ENCODE peak calls at places on chromosomes 6 and 20, in four cellular contexts. I is effector memory CD4-positive, alpha-beta T cell; M is SHP77 treated with DMSO at 0.1 percent for 48 hours; X is activated CD4-positive, alpha-beta T cell treated with anti-CD3 and anti-CD28 coated beads, Interleukin-2, amount 50 U/mL, for 48 hours. Y is an unnamed sample.

GRCh38 chr6:26065952-26066380 is 21.3 kb upstream of the HFE start:
- DNase-seq in I (no peak), M (no peak), X (peak; percentile 52), Y (peak; percentile 47)

GRCh38 chr6:106966671-106967522 is 7.6 kb downstream of the CD24 start:
- DNase-seq in I (no peak), M (no peak), X (no peak), Y (no peak)

GRCh38 chr6:132414761-132415160 is 13.5 kb upstream of the MOXD1 start:
- DNase-seq in I (no peak), M (no peak), X (no peak), Y (no peak)

GRCh38 chr6:43965628-43966373 is 161.5 kb downstream of the MRPL14 start:
- DNase-seq in I (no peak), M (no peak), X (no peak), Y (no peak)

GRCh38 chr20:4070323-4071176 is 55.2 kb upstream of the RNF24 start:
- DNase-seq in I (no peak), M (no peak), X (no peak), Y (no peak)

GRCh38 chr6:165679326-165679725 is 16.3 kb upstream of the PDE10A start:
- DNase-seq in I (no peak), M (no peak), X (no peak), Y (no peak)

GRCh38 chr20:41981746-41982145 is 363.6 kb upstream of the CHD6 start:
- DNase-seq in I (no peak), M (no peak), X (no peak), Y (no peak)

GRCh38 chr6:72620866-72621242 is 1.0 kb upstream of the KCNQ5 start:
- DNase-seq in I (no peak), M (no peak), X (peak; percentile 40), Y (peak; percentile 25)

GRCh38 chr6:127949251-127949650 is 48.4 kb upstream of the THEMIS start:
- DNase-seq in I (no peak), M (no peak), X (no peak), Y (no peak)

GRCh38 chr6:157558049-157558448 is 177.1 kb downstream of the ZDHHC14 start:
- DNase-seq in I (no peak), M (no peak), X (no peak), Y (no peak)

GRCh38 chr6:136920858-136921520 is 1.1 kb upstream of the SLC35D3 start:
- DNase-seq in I (no peak), M (no peak), X (peak; percentile 41), Y (no peak)

GRCh38 chr6:42086046-42086664 is 35.8 kb downstream of the TAF8 start:
- DNase-seq in I (no peak), M (no peak), X (no peak), Y (no peak)

GRCh38 chr20:53003420-53003819 is 31.3 kb downstream of the TSHZ2 start:
- DNase-seq in I (no peak), M (no peak), X (no peak), Y (no peak)

GRCh38 chr6:11140061-11140460 is 28.5 kb upstream of the ERVFRD-1 start:
- DNase-seq in I (no peak), M (no peak), X (no peak), Y (no peak)

GRCh38 chr6:53349209-53349693 is 501 bp upstream of the ELOVL5 start:
- DNase-seq in I (no peak), M (no peak), X (no peak), Y (no peak)

GRCh38 chr6:7993399-7993798 is 70.8 kb downstream of the BLOC1S5 start:
- DNase-seq in I (no peak), M (no peak), X (no peak), Y (no peak)

GRCh38 chr20:57871237-57871632 is 161.4 kb upstream of the PMEPA1 start:
- DNase-seq in I (no peak), M (no peak), X (no peak), Y (no peak)

GRCh38 chr20:5996765-5997164 is 46.3 kb downstream of the MCM8 start:
- DNase-seq in I (peak; percentile 23), M (no peak), X (peak; percentile 18), Y (no peak)

GRCh38 chr6:163651910-163652309 is 237.4 kb downstream of the QKI start:
- DNase-seq in I (no peak), M (no peak), X (no peak), Y (peak; percentile 37)

GRCh38 chr20:2349801-2350200 is 30.9 kb upstream of the TGM6 start:
- DNase-seq in I (no peak), M (no peak), X (no peak), Y (no peak)

GRCh38 chr6:67231092-67231491 is 1404.0 kb upstream of the ADGRB3 start:
- DNase-seq in I (no peak), M (no peak), X (no peak), Y (no peak)

GRCh38 chr20:3783068-3783489 is 1.8 kb upstream of the SPEF1 start:
- DNase-seq in I (no peak), M (no peak), X (peak; percentile 5), Y (no peak)

GRCh38 chr6:89375902-89376301 is 23.4 kb upstream of the UBE2J1 start:
- DNase-seq in I (no peak), M (no peak), X (no peak), Y (no peak)

GRCh38 chr6:128368213-128369000 is 152.0 kb downstream of the PTPRK start:
- DNase-seq in I (no peak), M (no peak), X (no peak), Y (no peak)

GRCh38 chr20:46230811-46231282 is 77.5 kb downstream of the CDH22 start:
- DNase-seq in I (no peak), M (no peak), X (peak; percentile 7), Y (no peak)

GRCh38 chr6:150697515-150697914 is 97.8 kb downstream of the PLEKHG1 start:
- DNase-seq in I (no peak), M (no peak), X (no peak), Y (peak; percentile 42)

GRCh38 chr6:149037026-149037734 is 280.3 kb upstream of the TAB2 start:
- DNase-seq in I (no peak), M (no peak), X (no peak), Y (no peak)

GRCh38 chr6:46584586-46584985 is 68.0 kb downstream of the CYP39A1 start:
- DNase-seq in I (no peak), M (no peak), X (no peak), Y (no peak)

GRCh38 chr20:2914160-2914559 is 40.9 kb downstream of the PTPRA start:
- DNase-seq in I (no peak), M (no peak), X (no peak), Y (no peak)

GRCh38 chr20:60000271-60001026 is 42.2 kb downstream of the CDH26 start:
- DNase-seq in I (no peak), M (no peak), X (no peak), Y (no peak)

Y was measured in gastrocnemius medialis.